ENCODE peak calls at places on chromosomes 5 and 9, in eight cellular contexts. R is nephron progenitor cell, Y is fibroblast of pulmonary artery, N is WTC11, A is psoas muscle, P is fibroblast of mammary gland, O is BE2C, M is uterus. X is an unnamed sample.

GRCh38 chr9:129310666-129311350 is 132.7 kb upstream of the IER5L start:
- DNase-seq in M (no peak), Y (no peak), O (no peak), A (no peak), R (no peak), N (no peak), P (peak; percentile 28), X (no peak)

GRCh38 chr9:129236441-129237145 is 58.5 kb upstream of the IER5L start:
- DNase-seq in M (no peak), Y (no peak), A (peak; percentile 4), R (no peak), O (peak; percentile 4), N (no peak), P (no peak), X (no peak)

GRCh38 chr5:35963381-35963843 is 25.0 kb upstream of the CAPSL start:
- DNase-seq in Y (peak; percentile 19), N (peak; percentile 61), O (peak; percentile 22), P (peak; percentile 22), M (no peak), A (no peak), R (peak; percentile 17), X (no peak)

GRCh38 chr9:69157751-69158466 is 16.2 kb upstream of the TJP2 start:
- DNase-seq in R (no peak), P (peak; percentile 58), O (peak; percentile 30), Y (peak; percentile 33), M (no peak), A (no peak), N (no peak), X (no peak)

GRCh38 chr9:37001461-37001860 is 32.6 kb downstream of the PAX5 start:
- DNase-seq in Y (no peak), R (no peak), O (no peak), M (no peak), N (no peak), P (no peak), A (no peak), X (no peak)

GRCh38 chr5:141559481-141559880 is 59.3 kb downstream of the DIAPH1 start:
- DNase-seq in O (no peak), N (no peak), A (no peak), Y (peak; percentile 85), M (no peak), R (no peak), P (peak; percentile 82), X (no peak)

GRCh38 chr5:159901772-159902171 is 14.5 kb upstream of the ADRA1B start:
- DNase-seq in O (no peak), M (no peak), N (no peak), Y (no peak), R (no peak), P (no peak), A (no peak), X (no peak)

GRCh38 chr9:129697111-129697955 is 31.9 kb downstream of the PRRX2 start:
- DNase-seq in A (peak; percentile 80), O (peak; percentile 83), P (peak; percentile 92), R (peak; percentile 72), Y (peak; percentile 52), N (peak; percentile 44), M (peak; percentile 45), X (peak; percentile 28)

GRCh38 chr5:62780888-62781287 is 202.3 kb downstream of the LRRC70 start:
- DNase-seq in A (no peak), N (peak; percentile 52), M (no peak), R (peak; percentile 14), P (no peak), Y (no peak), O (no peak), X (no peak)

GRCh38 chr5:10750909-10751308 is 10.1 kb downstream of the DAP start:
- DNase-seq in P (no peak), N (no peak), M (no peak), Y (no peak), A (no peak), O (no peak), R (no peak), X (no peak)

GRCh38 chr9:34659592-34660253 is 2.7 kb downstream of the CCL27 start:
- DNase-seq in P (no peak), M (no peak), R (no peak), O (no peak), A (no peak), N (no peak), Y (no peak), X (no peak)

GRCh38 chr5:82307431-82307830 is 29.3 kb upstream of the RPS23 start:
- DNase-seq in M (no peak), Y (peak; percentile 44), N (no peak), P (peak; percentile 28), O (no peak), R (no peak), A (no peak), X (no peak)

GRCh38 chr9:77927265-77927664 is 104.3 kb downstream of the GNAQ start:
- DNase-seq in A (no peak), O (no peak), P (peak; percentile 51), M (no peak), R (no peak), Y (peak; percentile 62), N (no peak), X (no peak)

GRCh38 chr5:170651902-170652301 is 131.6 kb upstream of the GABRP start:
- DNase-seq in N (no peak), A (no peak), Y (no peak), M (no peak), P (no peak), O (no peak), R (no peak), X (no peak)

GRCh38 chr5:110027527-110028322 is 338.0 kb downstream of the MAN2A1 start:
- DNase-seq in A (no peak), P (peak; percentile 15), M (no peak), O (no peak), R (no peak), Y (peak; percentile 1), N (no peak), X (no peak)

GRCh38 chr5:155293605-155294178 is 280.1 kb downstream of the KIF4B start:
- DNase-seq in N (no peak), Y (no peak), P (no peak), A (no peak), O (peak; percentile 39), M (no peak), R (no peak), X (no peak)

GRCh38 chr5:122144236-122144635 is 14.9 kb downstream of the ZNF474 start:
- DNase-seq in N (no peak), M (no peak), Y (no peak), A (no peak), O (no peak), R (no peak), P (no peak), X (no peak)

GRCh38 chr9:133359420-133360175 is 3.2 kb downstream of the SURF2 start:
- DNase-seq in R (peak; percentile 42), A (no peak), N (peak; percentile 56), O (peak; percentile 84), P (no peak), Y (no peak), M (no peak), X (no peak)

GRCh38 chr9:133355881-133356357 is 368 bp downstream of the SURF1 start:
- DNase-seq in N (peak; percentile 26), Y (no peak), P (no peak), R (no peak), M (no peak), A (no peak), O (no peak), X (no peak)

GRCh38 chr9:133354766-133355165 is 1.5 kb downstream of the SURF1 start:
- DNase-seq in P (no peak), Y (no peak), R (no peak), N (no peak), O (no peak), A (no peak), M (no peak), X (no peak)

GRCh38 chr9:133356391-133357091 is at the start of the genes SURF1 and SURF2:
- DNase-seq in R (peak; percentile 94), A (peak; percentile 92), O (peak; percentile 96), M (peak; percentile 79), P (peak; percentile 61), N (peak; percentile 89), Y (peak; percentile 72), X (peak; percentile 52)

DNA sequence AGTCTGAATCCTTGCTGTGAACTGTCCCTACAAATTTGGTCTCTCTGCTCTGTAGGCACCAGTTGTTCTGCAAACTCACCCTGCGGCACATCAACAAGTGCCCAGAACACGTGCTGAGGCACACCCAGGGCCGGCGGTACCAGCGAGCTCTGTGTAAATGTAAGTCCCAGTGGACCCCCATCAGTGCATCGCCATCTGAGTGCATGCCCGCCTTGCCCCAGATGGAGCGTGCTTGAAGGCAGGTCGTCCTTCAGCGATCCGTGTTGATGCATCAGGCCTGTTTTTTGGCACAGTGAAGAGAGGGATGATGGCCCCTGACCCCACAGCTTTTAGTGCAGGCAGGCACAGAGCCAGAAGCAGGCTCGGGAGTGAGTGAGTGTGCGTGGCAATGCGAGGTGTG is 1.3 kb downstream of the SURF2 start:
- DNase-seq in P (no peak), N (no peak), Y (no peak), O (no peak), M (no peak), R (no peak), A (no peak), X (no peak)
- TF ChIP-seq CTCF in P (no peak), N (no peak), Y (no peak), O (no peak), M (no peak), R (no peak), A (no peak), X (no peak)

GRCh38 chr9:131676431-131676972 is 63.4 kb downstream of the RAPGEF1 start:
- DNase-seq in N (no peak), Y (no peak), A (no peak), M (no peak), P (no peak), R (no peak), O (no peak), X (no peak)

GRCh38 chr9:131679261-131680020 is 60.4 kb downstream of the RAPGEF1 start:
- DNase-seq in A (no peak), O (no peak), M (no peak), Y (no peak), N (no peak), P (peak; percentile 68), R (no peak), X (no peak)

GRCh38 chr9:131678499-131679111 is 61.3 kb downstream of the RAPGEF1 start:
- DNase-seq in A (peak; percentile 82), R (no peak), Y (peak; percentile 89), P (peak; percentile 99), O (no peak), N (no peak), M (peak; percentile 83), X (no peak)

GRCh38 chr9:131677051-131677444 is 62.8 kb downstream of the RAPGEF1 start:
- DNase-seq in Y (peak; percentile 45), P (peak; percentile 65), M (no peak), R (no peak), N (no peak), O (no peak), A (no peak), X (no peak)

GRCh38 chr9:131677445-131678180 is 62.3 kb downstream of the RAPGEF1 start:
- DNase-seq in A (no peak), R (no peak), Y (peak; percentile 77), P (peak; percentile 77), O (no peak), M (no peak), N (no peak), X (no peak)
- TF ChIP-seq CTCF in A (no peak), R (no peak), Y (no peak), P (no peak), O (no peak), M (peak; percentile 56), N (no peak), X (no peak)

GRCh38 chr5:9513825-9514224 is 32.0 kb downstream of the SEMA5A start:
- DNase-seq in Y (peak; percentile 55), N (peak; percentile 15), R (no peak), P (peak; percentile 50), O (no peak), M (no peak), A (no peak), X (no peak)
- TF ChIP-seq CTCF in Y (peak; percentile 52), N (no peak), R (peak; percentile 10), P (peak; percentile 51), O (no peak), M (peak; percentile 26), A (no peak), X (no peak)

GRCh38 chr9:757246-757881 is 84.1 kb upstream of the DMRT1 start:
- DNase-seq in M (peak; percentile 50), R (peak; percentile 8), Y (peak; percentile 74), O (no peak), P (peak; percentile 72), N (peak; percentile 55), A (no peak), X (no peak)
- TF ChIP-seq CTCF in M (peak; percentile 51), R (peak; percentile 43), Y (peak; percentile 68), O (no peak), P (peak; percentile 71), N (peak; percentile 53), A (peak; percentile 50), X (no peak)